ENCODE peak calls at places on chromosomes 2 and 18, in four cellular contexts. R is stomach, A is HCT116, P is GM12891. D is an unnamed sample.

GRCh38 chr18:79643049-79643765 is 36.4 kb upstream of the CTDP1 start:
- DNase-seq in R (no peak), A (no peak), P (no peak), D (no peak)

GRCh38 chr2:20723543-20723942 is 56.6 kb downstream of the GDF7 start:
- DNase-seq in R (no peak), A (no peak), P (no peak), D (no peak)

GRCh38 chr18:26003391-26003790 is 87.0 kb downstream of the SS18 start:
- DNase-seq in R (no peak), A (no peak), P (no peak), D (no peak)

GRCh38 chr18:48326901-48327675 is 82.1 kb downstream of the ZBTB7C start:
- DNase-seq in R (no peak), A (no peak), P (no peak), D (no peak)

GRCh38 chr18:68778280-68778875 is 19.5 kb upstream of the CCDC102B start:
- DNase-seq in R (no peak), A (no peak), P (no peak), D (no peak)

GRCh38 chr2:119012345-119013301 is 70.6 kb downstream of the MARCO start:
- DNase-seq in R (no peak), A (no peak), P (no peak), D (no peak)

GRCh38 chr18:35581555-35582309 is at the start of gene GALNT1:
- DNase-seq in R (no peak), A (no peak), P (no peak), D (no peak)

GRCh38 chr2:149860276-149860921 is 272.8 kb upstream of the MMADHC start:
- DNase-seq in R (peak), A (no peak), P (no peak), D (no peak)

GRCh38 chr2:25165992-25166618 is 2.3 kb downstream of the POMC start:
- DNase-seq in R (peak), A (peak), P (peak), D (peak)

GRCh38 chr2:120898961-120899360 is 163.3 kb downstream of the GLI2 start:
- DNase-seq in R (no peak), A (no peak), P (no peak), D (no peak)

GRCh38 chr2:161946489-161947107 is 127.4 kb downstream of the DPP4 start:
- DNase-seq in R (no peak), A (peak), P (no peak), D (no peak)

GRCh38 chr2:127080941-127081769 is 25.8 kb downstream of the BIN1 start:
- DNase-seq in R (peak), A (no peak), P (peak), D (no peak)

GRCh38 chr18:48707636-48708296 is 168.9 kb downstream of the CTIF start:
- DNase-seq in R (no peak), A (no peak), P (no peak), D (no peak)

GRCh38 chr18:12516049-12516677 is 108.4 kb downstream of the PRELID3A start:
- DNase-seq in R (no peak), A (no peak), P (no peak), D (no peak)

GRCh38 chr2:217684431-217685254 is 318.2 kb downstream of the TNS1 start:
- DNase-seq in R (no peak), A (no peak), P (no peak), D (no peak)

GRCh38 chr18:79458131-79458838 is 62.6 kb downstream of the NFATC1 start:
- DNase-seq in R (peak), A (peak), P (no peak), D (no peak)

GRCh38 chr18:34807106-34807796 is 97.2 kb downstream of the DTNA start:
- DNase-seq in R (no peak), A (peak), P (no peak), D (no peak)

GRCh38 chr2:182300603-182301002 is 126.2 kb downstream of the PDE1A start:
- DNase-seq in R (no peak), A (no peak), P (no peak), D (no peak)

GRCh38 chr2:218003994-218004419 is 1.2 kb upstream of the TNS1 start:
- DNase-seq in R (peak), A (no peak), P (no peak), D (no peak)

GRCh38 chr2:169107645-169108044 is 38.3 kb downstream of the DHRS9 start:
- DNase-seq in R (no peak), A (no peak), P (no peak), D (no peak)

GRCh38 chr18:73979742-73980141 is 167.9 kb downstream of the FBXO15 start:
- DNase-seq in R (no peak), A (no peak), P (no peak), D (no peak)

GRCh38 chr18:5868218-5868904 is 27.0 kb downstream of the TMEM200C start:
- DNase-seq in R (peak), A (no peak), P (peak), D (peak)

GRCh38 chr2:222483513-222484039 is 59.2 kb downstream of the SGPP2 start:
- DNase-seq in R (no peak), A (no peak), P (no peak), D (no peak)

GRCh38 chr18:5456577-5457466 is 87.0 kb downstream of the EPB41L3 start:
- DNase-seq in R (no peak), A (no peak), P (no peak), D (no peak)

GRCh38 chr2:128684523-128684922 is 365.9 kb upstream of the HS6ST1 start:
- DNase-seq in R (no peak), A (no peak), P (no peak), D (no peak)

GRCh38 chr2:156589381-156590079 is 153.4 kb downstream of the GPD2 start:
- DNase-seq in R (peak), A (peak), P (no peak), D (peak)

GRCh38 chr2:121210691-121211090 is 74.3 kb downstream of the TFCP2L1 start:
- DNase-seq in R (peak), A (peak), P (no peak), D (no peak)

GRCh38 chr2:237159006-237159897 is 73.6 kb downstream of the COPS8 start:
- DNase-seq in R (no peak), A (no peak), P (no peak), D (no peak)

GRCh38 chr2:189486237-189486770 is 45.0 kb downstream of the WDR75 start:
- DNase-seq in R (no peak), A (no peak), P (no peak), D (no peak)

GRCh38 chr2:226300487-226300886 is 499.1 kb downstream of the IRS1 start:
- DNase-seq in R (no peak), A (no peak), P (no peak), D (no peak)

GRCh38 chr18:33116376-33116775 is 324.1 kb downstream of the CCDC178 start:
- DNase-seq in R (peak), A (no peak), P (no peak), D (no peak)

GRCh38 chr2:11540148-11540995 is 6.5 kb downstream of the GREB1 start:
- DNase-seq in R (no peak), A (no peak), P (no peak), D (no peak)

GRCh38 chr2:234468503-234468902 is 28.4 kb downstream of the ARL4C start:
- DNase-seq in R (no peak), A (no peak), P (no peak), D (no peak)
- TF ChIP-seq POLR2AphosphoS5 in R (no peak), A (no peak), P (no peak), D (no peak)

DNA sequence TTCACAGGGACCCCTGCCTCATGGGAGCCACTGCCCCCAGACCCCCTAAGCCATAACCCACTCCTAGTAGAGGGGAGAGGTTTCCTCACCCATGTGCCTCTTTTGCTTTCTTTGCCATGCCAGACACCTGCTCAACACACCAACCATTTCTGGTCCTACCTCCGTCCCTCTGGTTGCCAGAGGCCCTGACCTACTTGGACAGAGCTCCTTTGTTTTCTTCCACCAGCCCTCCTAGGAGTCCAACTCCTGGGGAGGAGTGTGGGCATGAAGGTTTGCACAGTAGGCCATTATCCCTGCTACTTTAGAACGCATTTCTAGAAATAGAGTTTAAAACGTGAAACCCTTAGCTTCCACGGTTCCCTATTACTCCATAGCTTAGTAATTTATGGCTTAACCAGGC is 76.6 kb upstream of the FAM237A start:
- DNase-seq in R (no peak), A (no peak), P (no peak), D (no peak)
- TF ChIP-seq POLR2A in R (no peak), A (no peak), P (no peak), D (no peak)

DNA sequence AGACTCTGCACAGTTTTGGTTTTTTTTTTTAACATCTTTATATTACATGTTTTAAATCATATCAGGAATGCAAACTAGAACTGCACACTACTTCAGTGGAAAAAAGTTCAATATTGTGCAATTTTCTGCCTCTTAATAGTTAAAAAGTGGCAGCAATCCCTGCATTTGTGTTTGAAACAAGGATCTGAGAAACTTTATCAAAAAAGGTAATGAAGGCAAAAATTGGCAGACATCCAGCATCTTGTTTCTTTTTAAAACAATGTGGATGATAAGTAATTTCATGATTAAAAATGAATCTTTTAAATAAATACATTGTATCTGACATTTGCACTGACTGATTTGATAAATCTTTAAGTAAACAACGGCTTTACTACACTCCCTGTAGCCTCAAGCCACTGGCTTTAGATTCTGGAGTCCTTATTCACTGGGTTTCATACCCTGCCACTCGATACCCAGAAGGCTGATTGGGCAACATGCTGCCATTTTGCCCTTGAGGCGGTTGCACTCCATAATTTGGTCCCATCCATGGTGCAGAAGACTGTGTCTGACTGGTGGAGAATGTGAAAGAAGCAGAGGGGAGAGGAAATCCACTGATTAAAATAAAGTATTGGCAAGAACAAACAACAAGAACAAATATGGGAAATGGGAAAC is 21.6 kb upstream of the C2orf42 start:
- DNase-seq in R (no peak), A (no peak), P (no peak), D (no peak)
- TF ChIP-seq POLR2AphosphoS5 in R (no peak), A (no peak), P (no peak), D (no peak)

DNA sequence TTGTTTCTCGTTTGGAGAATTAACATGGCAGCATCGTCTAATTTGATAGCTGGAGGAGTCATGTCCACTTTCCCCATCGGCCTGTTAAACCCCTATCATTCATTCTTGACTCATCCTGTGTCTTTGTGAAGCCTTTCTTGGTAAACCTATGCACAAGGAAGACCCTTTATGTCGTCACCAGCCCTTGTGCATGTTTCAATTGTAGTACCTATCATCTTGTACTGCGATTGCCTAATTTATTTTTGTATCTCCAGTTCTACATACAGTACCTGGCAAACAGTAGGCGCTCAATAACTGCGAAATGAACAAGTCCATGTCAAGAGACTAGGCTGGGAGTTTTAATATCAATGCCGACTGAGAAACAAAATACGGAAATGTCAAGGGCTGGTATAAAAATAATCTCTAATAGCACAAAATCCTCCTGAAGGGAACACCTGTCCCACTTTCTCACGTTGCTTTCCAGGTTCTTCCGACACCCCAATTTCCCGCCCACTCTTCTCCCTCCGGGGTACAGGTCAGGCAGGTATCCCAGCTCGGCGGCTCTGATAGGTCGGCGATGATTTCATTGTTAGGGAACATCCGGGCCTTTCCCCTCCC is 1.3 kb upstream of the PPM1B start:
- DNase-seq in R (no peak), A (no peak), P (no peak), D (no peak)
- TF ChIP-seq POLR2A in R (no peak), A (no peak), P (no peak), D (no peak)

GRCh38 chr18:39162013-39162412 is 1596.4 kb upstream of the CELF4 start:
- DNase-seq in R (no peak), A (no peak), P (no peak), D (no peak)
- TF ChIP-seq POLR2AphosphoS5 in R (no peak), A (no peak), P (no peak), D (no peak)

GRCh38 chr2:29580223-29580622 is 341.2 kb downstream of the ALK start:
- DNase-seq in R (no peak), A (no peak), P (no peak), D (no peak)
- TF ChIP-seq POLR2A in R (no peak), A (no peak), P (no peak), D (no peak)